ENCODE peak calls at places on chromosomes 11 and 22, in six cellular contexts. S is A549, I is ovary, W is stomach, A is prostate gland, Q is adrenal gland. B is an unnamed sample. For H3K4me1, the result is how much of the 10 kb centered on the place peaks cover.

GRCh38 chr11:6856871-6857270 is 6.0 kb upstream of the OR10A2 start:
- DNase-seq in S (no peak), I (no peak), W (no peak), A (no peak), Q (no peak), B (no peak)

GRCh38 chr11:131422491-131422890 is 52.1 kb downstream of the NTM start:
- DNase-seq in S (peak), I (no peak), W (no peak), A (no peak), Q (no peak), B (no peak)

GRCh38 chr11:5251746-5252145 is 2.1 kb upstream of the HBG1 start:
- DNase-seq in S (no peak), I (no peak), W (no peak), A (no peak), Q (no peak), B (no peak)

GRCh38 chr22:33036881-33037280 is 21.3 kb downstream of the SYN3 start:
- DNase-seq in S (no peak), I (no peak), W (no peak), A (no peak), Q (no peak), B (no peak)

GRCh38 chr11:3154001-3154599 is 11.0 kb downstream of the OSBPL5 start:
- DNase-seq in S (no peak), I (no peak), W (no peak), A (no peak), Q (no peak), B (no peak)

GRCh38 chr11:59221438-59221837 is 8.7 kb upstream of the MPEG1 start:
- DNase-seq in S (peak), I (no peak), W (no peak), A (no peak), Q (no peak), B (no peak)

GRCh38 chr11:78176605-78177141 is 11.8 kb downstream of the KCTD21 start:
- DNase-seq in S (no peak), I (no peak), W (no peak), A (no peak), Q (no peak), B (no peak)

GRCh38 chr11:9351956-9352355 is 32.5 kb upstream of the IPO7 start:
- DNase-seq in S (no peak), I (no peak), W (no peak), A (no peak), Q (no peak), B (no peak)

GRCh38 chr22:30609260-30610185 is 2.5 kb downstream of the TCN2 start:
- DNase-seq in S (peak), I (peak), W (peak), A (no peak), Q (peak), B (peak)

GRCh38 chr11:31492320-31492913 is 17.0 kb downstream of the IMMP1L start:
- DNase-seq in S (no peak), I (no peak), W (no peak), A (no peak), Q (no peak), B (no peak)

GRCh38 chr11:8354622-8355417 is 91.1 kb upstream of the LMO1 start:
- DNase-seq in S (peak), I (no peak), W (no peak), A (no peak), Q (no peak), B (no peak)

GRCh38 chr11:17412488-17413180 is 24.2 kb upstream of the KCNJ11 start:
- DNase-seq in S (peak), I (no peak), W (no peak), A (no peak), Q (no peak), B (no peak)

GRCh38 chr11:16981651-16982194 is 32.5 kb downstream of the PLEKHA7 start:
- DNase-seq in S (peak), I (no peak), W (peak), A (no peak), Q (no peak), B (no peak)

GRCh38 chr11:114318361-114318760 is 22.2 kb downstream of the NNMT start:
- DNase-seq in S (no peak), I (no peak), W (no peak), A (no peak), Q (no peak), B (no peak)

GRCh38 chr11:32374261-32374711 is 61.1 kb downstream of the WT1 start:
- DNase-seq in S (peak), I (peak), W (no peak), A (no peak), Q (peak), B (peak)

GRCh38 chr11:130601141-130601540 is 152.7 kb downstream of the ADAMTS15 start:
- DNase-seq in S (no peak), I (peak), W (peak), A (no peak), Q (no peak), B (peak)

GRCh38 chr11:12826441-12826840 is 152.2 kb downstream of the TEAD1 start:
- DNase-seq in S (no peak), I (no peak), W (no peak), A (no peak), Q (no peak), B (no peak)

GRCh38 chr11:12827369-12827768 is 153.1 kb downstream of the TEAD1 start:
- DNase-seq in S (no peak), I (no peak), W (no peak), A (no peak), Q (no peak), B (no peak)

GRCh38 chr11:12824281-12825041 is 150.2 kb downstream of the TEAD1 start:
- DNase-seq in S (no peak), I (no peak), W (peak), A (no peak), Q (no peak), B (no peak)

GRCh38 chr11:12818333-12819015 is 144.3 kb downstream of the TEAD1 start:
- DNase-seq in S (no peak), I (no peak), W (no peak), A (no peak), Q (no peak), B (no peak)

GRCh38 chr11:12822623-12823022 is 148.4 kb downstream of the TEAD1 start:
- DNase-seq in S (no peak), I (no peak), W (no peak), A (no peak), Q (no peak), B (no peak)
- H3K4me1 ChIP-seq in S (under half), I (under half), W (under half), A (under half), Q (under half), B (under half)

GRCh38 chr22:46040471-46041465 is 63.8 kb upstream of the WNT7B start:
- DNase-seq in S (no peak), I (peak), W (peak), A (no peak), Q (no peak), B (no peak)
- TF ChIP-seq POLR2A in S (no peak), I (no peak), W (no peak), A (no peak), Q (no peak), B (no peak)

GRCh38 chr11:35145249-35145648 is 6.3 kb downstream of the CD44 start:
- DNase-seq in S (no peak), I (no peak), W (peak), A (no peak), Q (no peak), B (peak)
- H3K4me1 ChIP-seq in S (half or more), I (under half), W (half or more), A (under half), Q (under half), B (under half)

GRCh38 chr11:68774188-68774585 is 22.9 kb upstream of the TESMIN start:
- DNase-seq in S (no peak), I (no peak), W (no peak), A (no peak), Q (no peak), B (no peak)

GRCh38 chr11:68775951-68776388 is 24.6 kb upstream of the TESMIN start:
- DNase-seq in S (no peak), I (no peak), W (no peak), A (no peak), Q (no peak), B (no peak)

GRCh38 chr11:68780829-68781228 is 29.5 kb upstream of the TESMIN start:
- DNase-seq in S (peak), I (no peak), W (peak), A (no peak), Q (peak), B (peak)

GRCh38 chr11:68776442-68777235 is 25.3 kb upstream of the TESMIN start:
- DNase-seq in S (no peak), I (no peak), W (no peak), A (no peak), Q (no peak), B (no peak)

DNA sequence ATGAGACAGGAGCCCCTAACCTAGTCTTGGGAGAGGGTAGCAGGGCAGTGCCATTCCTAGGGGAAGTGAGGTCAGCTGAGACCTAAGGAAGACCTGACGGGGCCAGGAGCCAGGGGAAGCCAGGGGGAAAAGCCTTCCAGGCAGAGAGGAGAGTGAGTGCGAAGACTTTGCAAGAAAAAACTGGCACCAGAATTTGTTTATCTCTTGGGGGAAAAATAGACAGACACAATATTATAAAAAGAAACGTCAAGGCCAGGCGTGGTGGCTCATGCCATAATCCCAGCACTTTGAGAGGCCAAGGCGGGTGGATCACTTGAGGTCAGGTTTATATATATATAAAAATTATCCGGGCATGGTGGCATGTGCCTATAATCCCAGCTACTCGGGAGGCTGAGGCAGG is 26.9 kb upstream of the TESMIN start:
- DNase-seq in S (no peak), I (peak), W (no peak), A (no peak), Q (peak), B (no peak)
- TF ChIP-seq POLR2A in S (no peak), I (no peak), W (no peak), A (no peak), Q (no peak), B (no peak)

B was measured in transverse colon.